ENCODE peak calls at places on chromosomes 3 and 15, in eight cellular contexts. T, M, O, S, P, D, I and J are unnamed samples.
A peak's percentile ranks its signal among the peaks of the same experiment; 100 is the strongest.

GRCh38 chr3:189637755-189638154 is 6.6 kb downstream of the TP63 start:
- DNase-seq in S (no peak), P (no peak), D (no peak), M (no peak), I (no peak), T (no peak), O (no peak), J (no peak)

GRCh38 chr3:152253514-152253913 is 15.2 kb upstream of the MBNL1 start:
- DNase-seq in I (no peak), S (no peak), O (no peak), M (no peak), D (no peak), P (no peak), T (no peak), J (no peak)

GRCh38 chr3:71512000-71512399 is 71.5 kb downstream of the FOXP1 start:
- DNase-seq in O (no peak), P (no peak), M (no peak), I (no peak), D (peak; percentile 88), S (no peak), T (no peak), J (peak; percentile 65)

GRCh38 chr3:156751461-156752025 is 74.6 kb upstream of the LEKR1 start:
- DNase-seq in M (peak; percentile 92), S (peak; percentile 92), D (peak; percentile 96), T (peak; percentile 82), O (peak; percentile 79), I (peak; percentile 51), P (no peak), J (no peak)

GRCh38 chr3:125160911-125161371 is 51.6 kb downstream of the SLC12A8 start:
- DNase-seq in M (no peak), T (no peak), I (no peak), S (no peak), D (no peak), O (no peak), P (no peak), J (no peak)

GRCh38 chr15:82129769-82130168 is 84.0 kb upstream of the MEX3B start:
- DNase-seq in S (peak; percentile 96), T (peak; percentile 93), I (peak; percentile 82), D (no peak), M (no peak), P (no peak), O (no peak), J (no peak)

GRCh38 chr15:67799801-67800205 is 25.5 kb upstream of the SKOR1 start:
- DNase-seq in M (no peak), S (no peak), O (no peak), I (no peak), D (no peak), T (no peak), P (no peak), J (no peak)

GRCh38 chr15:45157974-45158373 is 28.2 kb downstream of the DUOX1 start:
- DNase-seq in S (peak; percentile 51), P (no peak), T (peak; percentile 87), M (peak; percentile 33), O (peak; percentile 11), I (peak; percentile 48), D (peak; percentile 66), J (no peak)

GRCh38 chr3:45688194-45688881 is 858 bp upstream of the SACM1L start:
- DNase-seq in P (peak; percentile 81), D (peak; percentile 84), O (no peak), S (peak; percentile 28), M (peak; percentile 65), I (no peak), T (no peak), J (peak; percentile 13)

GRCh38 chr3:112087746-112088145 is 1.6 kb downstream of the C3orf52 start:
- DNase-seq in O (no peak), I (no peak), T (no peak), S (no peak), D (no peak), M (no peak), P (no peak), J (no peak)
- H3K4me3 ChIP-seq in O (peak overlapping the region; percentile 40), I (no peak overlapping the region), T (no peak overlapping the region), S (no peak overlapping the region), D (no peak overlapping the region), M (no peak overlapping the region), P (no peak overlapping the region), J (no peak overlapping the region)

DNA sequence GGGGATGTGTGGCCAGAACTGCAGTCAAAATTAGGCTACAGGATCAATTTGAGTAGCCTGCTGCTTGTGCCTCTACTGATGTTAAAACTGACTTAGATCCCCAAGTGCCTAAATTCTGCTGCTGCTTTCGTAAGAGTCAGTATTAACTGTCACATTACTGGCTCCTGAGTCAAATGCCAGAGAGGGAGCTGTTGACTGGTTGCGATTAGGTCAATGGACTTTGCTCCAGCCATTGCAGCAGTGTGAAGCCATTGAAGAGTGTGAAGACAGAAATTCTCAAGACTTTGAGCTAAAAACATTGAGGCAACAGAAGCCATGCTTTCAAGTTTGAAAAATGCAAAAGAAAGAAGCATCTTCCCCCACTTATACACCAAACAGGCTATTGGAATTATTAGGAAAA is 151.1 kb upstream of the MITF start:
- DNase-seq in I (no peak), T (no peak), P (no peak), M (no peak), D (no peak), S (no peak), O (no peak), J (no peak)
- H3K4me3 ChIP-seq in I (no peak overlapping the region), T (no peak overlapping the region), P (no peak overlapping the region), M (no peak overlapping the region), D (no peak overlapping the region), S (no peak overlapping the region), O (no peak overlapping the region), J (no peak overlapping the region)

GRCh38 chr15:29126821-29127461 is 142.7 kb downstream of the NSMCE3 start:
- DNase-seq in D (peak; percentile 71), I (no peak), M (no peak), O (peak; percentile 57), T (no peak), P (peak; percentile 66), S (no peak), J (no peak)
- H3K4me3 ChIP-seq in D (no peak overlapping the region), I (no peak overlapping the region), M (no peak overlapping the region), O (no peak overlapping the region), T (no peak overlapping the region), P (no peak overlapping the region), S (no peak overlapping the region), J (no peak overlapping the region)

DNA sequence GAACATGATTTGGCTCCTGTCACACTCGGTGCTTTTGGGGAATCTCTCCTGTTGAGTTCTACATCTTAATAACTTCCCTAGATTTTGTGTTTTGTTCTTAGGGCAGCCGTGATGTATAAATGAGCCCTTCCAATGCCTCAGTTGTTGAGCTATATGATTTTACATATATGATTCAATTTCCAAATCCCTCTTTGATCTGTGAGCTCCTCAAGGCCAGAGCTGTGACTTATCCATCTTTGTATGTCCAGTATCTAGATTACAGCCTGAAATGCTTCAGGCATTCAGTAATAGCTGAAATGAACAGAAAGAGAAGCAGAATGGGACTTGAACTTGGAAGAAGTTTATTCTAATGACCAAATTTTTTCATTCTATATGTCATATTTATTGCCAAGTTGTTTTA is 26.6 kb downstream of the CGGBP1 start:
- DNase-seq in P (no peak), O (no peak), M (no peak), I (no peak), D (no peak), S (peak; percentile 7), T (peak; percentile 25), J (no peak)
- H3K4me3 ChIP-seq in P (peak overlapping the region; percentile 6), O (peak overlapping the region; percentile 62), M (no peak overlapping the region), I (peak overlapping the region; percentile 47), D (no peak overlapping the region), S (no peak overlapping the region), T (peak overlapping the region; percentile 46), J (peak overlapping the region; percentile 54)

GRCh38 chr3:7962244-7962643 is 539.4 kb upstream of the LMCD1 start:
- DNase-seq in T (no peak), I (no peak), M (no peak), S (no peak), P (no peak), O (no peak), D (no peak), J (no peak)

GRCh38 chr3:7960601-7961000 is 541.0 kb upstream of the LMCD1 start:
- DNase-seq in M (no peak), T (no peak), P (no peak), I (no peak), O (no peak), D (no peak), S (no peak), J (no peak)

GRCh38 chr3:7959094-7959493 is 542.5 kb upstream of the LMCD1 start:
- DNase-seq in P (no peak), D (no peak), M (no peak), S (no peak), O (peak; percentile 59), I (no peak), T (no peak), J (no peak)

GRCh38 chr3:7964899-7965298 is 536.7 kb upstream of the LMCD1 start:
- DNase-seq in T (no peak), S (no peak), I (no peak), P (no peak), D (peak; percentile 32), M (no peak), O (no peak), J (no peak)
- H3K4me3 ChIP-seq in T (no peak overlapping the region), S (no peak overlapping the region), I (no peak overlapping the region), P (no peak overlapping the region), D (no peak overlapping the region), M (no peak overlapping the region), O (no peak overlapping the region), J (no peak overlapping the region)